ENCODE peak calls at places on chromosomes 5 and 9, in four cellular contexts. V is K562, Y is HepG2, L is SK-N-SH. K is an unnamed sample.

GRCh38 chr5:177333420-177334154 is 17.9 kb downstream of the LMAN2 start:
- DNase-seq in V (no peak), L (no peak), Y (no peak), K (no peak)

GRCh38 chr5:148906968-148907367 is 80.6 kb downstream of the ADRB2 start:
- DNase-seq in V (no peak), L (no peak), Y (no peak), K (no peak)

GRCh38 chr9:33229359-33230120 is 10.4 kb upstream of the SPINK4 start:
- DNase-seq in V (no peak), Y (peak), L (no peak), K (peak)

GRCh38 chr5:53478411-53479044 is 1.9 kb upstream of the FST start:
- DNase-seq in L (peak), Y (peak), V (no peak), K (peak)

GRCh38 chr5:6736524-6737042 is 23.4 kb downstream of the TENT4A start:
- DNase-seq in V (no peak), Y (no peak), L (no peak), K (no peak)

GRCh38 chr9:130118841-130119520 is 53.2 kb upstream of the NCS1 start:
- DNase-seq in V (no peak), L (peak), Y (no peak), K (no peak)

GRCh38 chr5:142095651-142096330 is 12.8 kb upstream of the NDFIP1 start:
- DNase-seq in L (no peak), Y (no peak), V (no peak), K (no peak)

GRCh38 chr5:107808671-107809137 is 138.0 kb upstream of the EFNA5 start:
- DNase-seq in L (no peak), Y (peak), V (no peak), K (no peak)

GRCh38 chr9:112065781-112066606 is 109.1 kb downstream of the SUSD1 start:
- DNase-seq in Y (no peak), L (no peak), V (no peak), K (peak)

GRCh38 chr5:25330721-25331120 is 685.9 kb upstream of the CDH10 start:
- DNase-seq in Y (no peak), V (no peak), L (no peak), K (no peak)

GRCh38 chr5:96712100-96712746 is 50.0 kb downstream of the CAST start:
- DNase-seq in V (no peak), L (no peak), Y (no peak), K (no peak)

GRCh38 chr5:133696006-133696584 is 83.8 kb upstream of the FSTL4 start:
- DNase-seq in Y (no peak), L (no peak), V (no peak), K (no peak)

GRCh38 chr5:81553570-81554212 is 159.8 kb upstream of the ACOT12 start:
- DNase-seq in L (no peak), V (no peak), Y (no peak), K (no peak)

GRCh38 chr5:126757713-126758357 is 19.1 kb upstream of the LMNB1 start:
- DNase-seq in V (no peak), Y (no peak), L (no peak), K (no peak)

GRCh38 chr5:180327166-180327565 is 26.0 kb downstream of the GFPT2 start:
- DNase-seq in L (no peak), Y (no peak), V (no peak), K (no peak)

GRCh38 chr9:27129221-27129620 is 20.2 kb downstream of the TEK start:
- DNase-seq in Y (no peak), L (no peak), V (no peak), K (no peak)

GRCh38 chr5:142655339-142656267 is 30.3 kb downstream of the FGF1 start:
- DNase-seq in Y (peak), L (peak), V (peak), K (peak)

GRCh38 chr5:36638056-36638455 is 31.6 kb downstream of the SLC1A3 start:
- DNase-seq in V (no peak), Y (no peak), L (no peak), K (no peak)

GRCh38 chr5:77311217-77311571 is 100.7 kb downstream of the PDE8B start:
- DNase-seq in V (no peak), Y (no peak), L (no peak), K (no peak)
- TF ChIP-seq ELF1 in V (no peak), Y (no peak), L (no peak), K (no peak)

GRCh38 chr5:127848098-127848497 is 144.9 kb downstream of the CCDC192 start:
- DNase-seq in V (no peak), L (no peak), Y (no peak), K (no peak)

GRCh38 chr5:127846884-127847283 is 143.7 kb downstream of the CCDC192 start:
- DNase-seq in L (no peak), V (no peak), Y (no peak), K (no peak)

GRCh38 chr5:127840809-127841208 is 137.6 kb downstream of the CCDC192 start:
- DNase-seq in Y (no peak), V (no peak), L (no peak), K (no peak)

GRCh38 chr5:127840198-127840524 is 137.0 kb downstream of the CCDC192 start:
- DNase-seq in L (no peak), Y (no peak), V (no peak), K (no peak)

GRCh38 chr5:127844631-127845030 is 141.4 kb downstream of the CCDC192 start:
- DNase-seq in V (no peak), L (no peak), Y (no peak), K (no peak)
- TF ChIP-seq CTCF in V (no peak), L (no peak), Y (no peak), K (no peak)

DNA sequence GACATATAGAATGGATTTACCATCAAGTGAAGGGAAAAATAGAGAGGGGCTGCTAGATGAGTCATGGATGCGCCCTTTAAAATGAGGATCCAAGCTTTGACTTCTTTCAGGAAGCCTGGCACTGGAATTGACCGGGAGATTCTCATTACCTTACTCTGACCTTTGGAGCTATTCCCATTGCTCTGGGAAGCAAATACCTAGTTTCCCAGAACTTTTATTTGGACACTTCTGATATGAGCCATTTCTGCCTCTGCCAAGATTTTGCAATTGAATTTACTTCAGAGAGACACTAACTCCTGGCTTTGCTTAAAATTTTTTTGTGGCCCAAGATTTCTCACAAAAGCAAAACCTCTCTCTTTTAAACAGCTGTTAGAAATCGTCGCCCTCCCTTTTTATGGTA is 15.6 kb upstream of the AGXT2 start:
- DNase-seq in Y (no peak), L (no peak), V (no peak), K (no peak)
- TF ChIP-seq ELF1 in Y (no peak), L (no peak), V (no peak), K (no peak)

DNA sequence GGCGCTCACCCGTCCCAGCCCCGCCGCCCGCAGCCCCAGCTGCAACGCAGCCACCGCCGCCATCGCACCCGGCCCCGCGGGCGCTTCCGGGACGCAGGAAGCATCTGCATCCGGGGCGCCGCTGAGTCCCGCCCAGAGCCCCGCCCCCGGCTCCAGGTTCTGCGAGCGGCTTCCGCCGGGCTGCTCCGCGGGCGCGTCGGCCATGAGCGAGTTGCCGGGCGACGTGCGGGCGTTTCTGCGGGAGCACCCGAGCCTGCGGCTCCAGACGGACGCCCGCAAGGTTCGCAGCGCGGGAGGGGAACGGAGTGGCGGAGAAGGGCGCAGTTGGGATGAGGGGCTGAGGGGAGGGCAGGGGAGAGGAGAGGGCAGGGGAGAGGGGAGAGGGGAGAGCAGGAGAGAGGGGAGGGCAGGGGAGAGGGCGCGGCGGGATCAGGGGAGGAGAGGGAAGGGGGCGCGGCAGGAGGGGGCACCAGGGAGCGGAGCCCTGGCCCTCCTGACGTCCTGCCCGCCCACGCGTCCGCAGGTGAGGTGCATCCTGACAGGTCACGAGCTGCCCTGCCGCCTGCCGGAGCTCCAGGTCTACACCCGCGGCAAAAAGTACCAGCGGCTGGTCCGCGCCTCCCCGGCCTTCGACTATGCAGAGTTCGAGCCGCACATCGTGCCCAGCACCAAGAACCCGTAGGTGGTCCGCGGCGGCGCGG is at the start of the genes SURF1 and SURF2:
- DNase-seq in V (peak), Y (peak), L (peak), K (no peak)
- TF ChIP-seq CTCF in V (peak), Y (peak), L (no peak), K (peak)

DNA sequence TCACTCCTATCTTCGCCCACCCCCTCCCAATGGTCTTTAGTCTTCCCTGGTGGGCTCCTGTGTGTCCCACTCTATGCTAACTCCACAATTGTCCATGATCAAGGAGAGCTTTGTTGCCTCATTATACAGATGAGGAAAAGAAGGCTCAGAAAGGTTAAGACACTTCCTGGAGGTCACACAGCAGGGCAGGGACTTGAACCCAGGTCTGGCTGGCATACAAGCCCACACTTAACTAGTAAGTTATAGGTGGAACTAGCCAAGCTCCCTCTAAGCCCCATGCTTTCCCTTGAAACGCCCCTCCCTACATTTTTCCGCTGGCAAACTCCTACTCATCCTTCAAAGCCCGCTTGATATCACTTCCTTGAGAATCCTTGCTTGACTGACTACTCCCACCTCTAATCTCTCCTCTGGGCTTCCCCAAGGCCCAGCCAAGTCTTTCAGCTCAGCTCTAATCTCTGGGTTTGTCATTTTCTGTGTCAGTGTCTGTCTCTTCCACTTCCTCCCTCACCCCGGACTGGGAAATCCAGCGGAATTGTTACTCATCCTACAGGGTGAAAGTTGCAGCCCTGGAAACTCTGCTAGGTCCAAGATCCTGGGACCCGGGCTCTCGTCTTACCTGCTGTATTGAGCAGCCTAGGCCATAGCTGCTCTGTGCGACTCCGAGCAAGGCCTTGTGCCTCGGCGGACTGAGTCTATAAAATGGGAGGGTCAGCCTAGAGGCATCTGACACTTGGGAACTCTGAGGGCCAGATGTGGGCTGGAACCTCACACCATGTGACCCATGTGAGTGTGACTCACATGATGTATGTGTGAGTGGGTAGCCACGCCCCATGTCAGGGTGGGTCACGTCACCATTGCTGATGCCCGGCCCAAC is 144.5 kb downstream of the GAPVD1 start:
- DNase-seq in V (peak), Y (peak), L (no peak), K (no peak)
- TF ChIP-seq ELF1 in V (no peak), Y (no peak), L (no peak), K (no peak)

DNA sequence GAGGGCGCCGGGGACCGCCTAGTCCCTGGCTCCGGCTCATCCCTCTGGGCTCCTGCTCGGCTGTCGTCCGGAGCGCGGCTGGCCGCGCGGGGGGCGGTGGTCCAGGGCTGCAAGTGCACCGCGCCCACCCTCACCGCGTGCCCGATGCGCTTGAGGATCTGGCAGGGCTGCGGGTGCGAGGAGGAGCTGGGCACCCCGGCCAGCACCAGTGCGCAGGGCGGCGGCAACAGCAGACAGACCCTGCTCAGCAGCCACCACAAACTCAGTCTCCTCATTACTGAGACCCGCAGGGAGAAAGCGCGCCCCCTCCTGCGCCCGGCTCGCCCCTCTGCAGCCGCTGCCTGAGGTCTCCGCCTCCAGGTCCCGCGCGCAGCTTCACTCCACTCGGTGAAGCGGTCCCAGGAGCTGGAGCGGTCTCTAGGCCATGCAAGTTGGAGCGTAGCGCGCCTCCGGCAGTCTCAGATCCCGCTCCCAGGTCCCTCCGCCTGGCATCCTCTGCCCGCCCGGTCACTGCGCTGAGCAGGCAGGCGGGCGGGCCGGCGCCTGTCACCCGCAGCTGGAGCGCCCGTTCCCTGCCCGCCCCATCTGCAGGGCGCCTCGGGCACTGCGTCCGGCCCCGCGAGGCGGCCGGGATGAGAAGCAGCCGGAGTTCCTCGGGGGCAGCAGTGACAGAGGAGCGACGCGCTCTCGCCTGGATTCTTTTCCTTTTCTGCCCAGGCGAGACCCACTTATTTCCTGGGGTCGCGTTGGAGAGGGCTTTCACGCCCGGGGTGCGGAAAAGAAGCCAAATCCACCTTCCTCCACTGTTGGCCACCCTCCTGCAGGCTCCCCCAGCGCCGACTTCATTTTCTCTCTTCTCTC is 512 bp downstream of the GRIN3A start:
- DNase-seq in Y (no peak), L (peak), V (no peak), K (no peak)
- TF ChIP-seq CTCF in Y (no peak), L (no peak), V (no peak), K (no peak)

GRCh38 chr9:132878695-132879064 is at the start of gene SPACA9:
- DNase-seq in Y (no peak), L (peak), V (peak), K (peak)
- TF ChIP-seq ELF1 in Y (no peak), L (no peak), V (no peak), K (no peak)

GRCh38 chr9:69122086-69122390 is 52.0 kb upstream of the TJP2 start:
- DNase-seq in L (peak), Y (peak), V (no peak), K (no peak)

GRCh38 chr9:69120380-69121154 is 53.5 kb upstream of the TJP2 start:
- DNase-seq in L (no peak), V (no peak), Y (peak), K (peak)

GRCh38 chr9:69122391-69123141 is 51.5 kb upstream of the TJP2 start:
- DNase-seq in Y (peak), V (no peak), L (no peak), K (peak)

GRCh38 chr9:69118656-69119055 is 55.4 kb upstream of the TJP2 start:
- DNase-seq in V (no peak), L (no peak), Y (no peak), K (no peak)

DNA sequence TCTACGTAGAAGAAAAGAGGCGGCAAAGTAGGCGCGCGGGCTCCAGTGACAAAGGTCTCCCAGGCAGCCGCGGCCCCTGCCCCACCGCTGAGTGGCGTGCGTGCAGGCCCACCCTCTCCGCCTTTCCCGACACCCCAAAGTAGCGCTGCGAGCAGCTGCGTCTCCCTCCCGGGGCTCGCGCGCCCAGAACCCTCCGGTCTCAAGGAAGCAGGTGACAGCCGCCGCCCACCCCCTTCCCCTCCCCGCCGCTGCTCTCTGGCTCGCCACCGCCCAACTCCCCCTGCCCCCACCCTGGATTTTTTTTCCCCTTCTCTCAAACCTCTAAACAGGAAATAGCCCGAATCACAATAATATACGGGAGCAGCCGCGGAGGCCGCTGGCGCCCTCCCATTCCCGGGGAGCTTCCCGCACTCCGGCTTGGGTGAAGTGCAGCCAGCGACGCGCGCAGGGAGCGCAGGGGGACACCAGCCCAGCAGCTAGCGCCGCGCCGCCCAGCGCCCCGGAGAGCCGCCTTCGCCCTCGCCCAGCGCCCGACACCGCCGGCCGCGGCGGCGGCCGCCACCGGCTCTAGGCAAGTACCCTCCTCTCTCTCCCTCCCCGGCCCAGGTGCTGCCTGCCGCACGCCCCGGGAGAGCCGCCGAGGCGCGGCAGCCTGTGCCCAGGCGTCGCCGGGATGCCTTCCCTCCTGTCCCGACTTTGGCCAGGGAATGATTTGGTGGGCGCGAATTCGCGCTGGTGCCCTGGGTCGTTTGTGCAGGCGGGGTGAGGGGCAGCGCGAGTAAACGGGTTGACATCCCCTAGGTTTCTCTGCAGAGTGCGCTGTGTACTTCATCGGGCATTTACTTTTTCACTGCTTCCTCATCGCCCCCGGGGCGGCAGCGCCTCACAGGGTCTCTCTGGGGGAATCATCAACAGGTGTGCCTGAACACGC is 52.7 kb upstream of the TJP2 start:
- DNase-seq in L (peak), Y (peak), V (no peak), K (no peak)
- TF ChIP-seq CTCF in L (no peak), Y (peak), V (no peak), K (no peak)

GRCh38 chr9:134896834-134897583 is 16.4 kb downstream of the FCN2 start:
- DNase-seq in L (no peak), Y (no peak), V (no peak), K (no peak)

GRCh38 chr9:134892820-134893420 is 12.3 kb downstream of the FCN2 start:
- DNase-seq in L (no peak), V (no peak), Y (no peak), K (no peak)

GRCh38 chr9:134895849-134896833 is 15.5 kb downstream of the FCN2 start:
- DNase-seq in Y (no peak), L (no peak), V (no peak), K (peak)

GRCh38 chr9:134894136-134894860 is 13.7 kb downstream of the FCN2 start:
- DNase-seq in V (no peak), Y (no peak), L (no peak), K (no peak)

DNA sequence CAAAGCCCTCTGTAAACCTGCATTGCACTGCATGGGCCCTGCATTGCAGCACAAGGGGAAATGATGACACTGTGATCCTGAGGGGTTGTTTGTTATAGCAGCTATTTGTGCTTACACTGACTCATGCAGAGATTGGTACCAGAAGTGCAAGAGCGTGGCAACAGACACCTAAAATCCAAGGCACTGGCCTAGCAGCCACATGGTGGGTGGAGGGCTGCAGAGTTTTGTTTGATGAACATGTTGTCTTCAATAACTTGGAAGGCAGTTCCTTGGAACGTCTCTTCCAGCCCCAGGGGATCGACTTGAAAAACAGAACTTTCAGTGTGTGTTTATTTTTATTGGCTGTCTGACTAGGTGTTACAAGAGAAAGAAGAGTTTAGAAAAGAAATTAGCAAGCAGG is 14.5 kb downstream of the FCN2 start:
- DNase-seq in Y (no peak), L (no peak), V (no peak), K (no peak)
- TF ChIP-seq ELF1 in Y (no peak), L (no peak), V (no peak), K (no peak)

DNA sequence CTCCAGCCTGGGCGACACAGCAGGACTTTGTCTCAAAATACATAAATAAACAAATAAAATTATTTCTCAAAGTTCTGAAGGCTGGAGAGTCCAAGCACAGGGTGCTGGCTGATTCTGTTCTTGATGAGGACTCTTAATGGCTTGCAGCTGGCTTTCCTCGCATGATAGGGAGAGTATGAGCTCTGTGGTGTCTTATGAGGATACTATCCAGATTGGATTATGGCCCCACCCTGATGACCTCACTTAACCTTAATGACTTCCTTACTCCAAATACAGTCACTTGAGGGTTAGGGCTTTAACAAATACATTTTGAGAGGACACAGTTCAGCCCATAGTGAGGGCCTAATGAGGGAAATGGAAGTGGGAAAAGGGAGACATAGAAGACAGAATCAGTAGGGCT is 87.7 kb downstream of the FOCAD start:
- DNase-seq in L (no peak), Y (no peak), V (no peak), K (no peak)
- TF ChIP-seq CTCF in L (no peak), Y (no peak), V (no peak), K (no peak)